ENCODE peak calls at places on chromosomes 5 and 9, in six cellular contexts. L, K, O, M, Y and J are unnamed samples.

GRCh38 chr9:18122156-18122555 is 351.8 kb upstream of the ADAMTSL1 start:
- DNase-seq in K (no peak), Y (no peak), O (no peak), L (no peak), M (no peak), J (no peak)

GRCh38 chr5:59728356-59728755 is 165.2 kb downstream of the PDE4D start:
- DNase-seq in M (no peak), L (no peak), Y (no peak), O (no peak), K (no peak), J (no peak)

GRCh38 chr5:176360894-176361436 is 599 bp downstream of the KIAA1191 start:
- DNase-seq in M (no peak), L (no peak), O (peak), Y (peak), K (no peak), J (no peak)

GRCh38 chr9:119365291-119366027 is 3.8 kb downstream of the BRINP1 start:
- DNase-seq in M (peak), Y (peak), O (no peak), L (no peak), K (peak), J (peak)

GRCh38 chr5:132665681-132666080 is 7.7 kb downstream of the IL13 start:
- DNase-seq in K (no peak), M (no peak), L (no peak), Y (no peak), O (no peak), J (peak)

GRCh38 chr9:84862786-84863185 is 193.3 kb downstream of the NTRK2 start:
- DNase-seq in Y (no peak), O (no peak), K (no peak), M (no peak), L (no peak), J (no peak)

GRCh38 chr5:91219141-91219802 is 163.8 kb downstream of the ARRDC3 start:
- DNase-seq in L (no peak), Y (no peak), M (no peak), O (no peak), K (peak), J (peak)

GRCh38 chr5:6583049-6583880 is 49.6 kb downstream of the NSUN2 start:
- DNase-seq in L (peak), Y (no peak), O (peak), M (no peak), K (peak), J (peak)

GRCh38 chr5:113031557-113031956 is 55.0 kb downstream of the DCP2 start:
- DNase-seq in M (no peak), O (no peak), L (no peak), Y (no peak), K (no peak), J (no peak)

GRCh38 chr5:16922430-16922829 is 13.7 kb downstream of the MYO10 start:
- DNase-seq in M (no peak), K (no peak), O (no peak), L (no peak), Y (no peak), J (no peak)

GRCh38 chr9:137008312-137008711 is 11.9 kb upstream of the CLIC3 start:
- DNase-seq in L (no peak), K (no peak), O (no peak), Y (no peak), M (no peak), J (no peak)

GRCh38 chr5:123721721-123722276 is 209.8 kb downstream of the CSNK1G3 start:
- DNase-seq in K (no peak), L (no peak), O (no peak), M (no peak), Y (no peak), J (no peak)

GRCh38 chr5:88761269-88761880 is 121.6 kb downstream of the MEF2C start:
- DNase-seq in K (no peak), O (no peak), L (no peak), Y (no peak), M (no peak), J (no peak)

GRCh38 chr5:159184858-159185381 is 24.4 kb downstream of the RNF145 start:
- DNase-seq in Y (no peak), K (no peak), M (no peak), L (no peak), O (no peak), J (peak)

GRCh38 chr5:176694631-176695030 is 47.3 kb downstream of the TSPAN17 start:
- DNase-seq in M (no peak), K (no peak), Y (no peak), O (no peak), L (no peak), J (no peak)

GRCh38 chr5:79840085-79840990 is 150.7 kb downstream of the CMYA5 start:
- DNase-seq in K (no peak), L (no peak), M (no peak), Y (no peak), O (peak), J (no peak)

GRCh38 chr5:78361226-78361993 is 993 bp downstream of the SCAMP1 start:
- DNase-seq in L (no peak), K (peak), M (peak), Y (peak), O (peak), J (peak)

GRCh38 chr5:1784197-1785050 is 15.2 kb downstream of the MRPL36 start:
- DNase-seq in M (no peak), K (no peak), Y (no peak), O (no peak), L (no peak), J (no peak)

GRCh38 chr9:89549031-89549644 is 51.2 kb upstream of the SEMA4D start:
- DNase-seq in L (peak), M (peak), K (peak), O (peak), Y (peak), J (peak)

GRCh38 chr5:174306345-174307030 is 261.0 kb downstream of the NSG2 start:
- DNase-seq in O (no peak), K (no peak), M (no peak), Y (no peak), L (no peak), J (no peak)

GRCh38 chr5:149904293-149904886 is 40.2 kb downstream of the PDE6A start:
- DNase-seq in L (no peak), O (no peak), Y (no peak), M (peak), K (no peak), J (peak)

GRCh38 chr9:94256007-94256406 is 3.1 kb upstream of the ZNF169 start:
- DNase-seq in K (no peak), O (no peak), Y (no peak), M (no peak), L (no peak), J (no peak)

DNA sequence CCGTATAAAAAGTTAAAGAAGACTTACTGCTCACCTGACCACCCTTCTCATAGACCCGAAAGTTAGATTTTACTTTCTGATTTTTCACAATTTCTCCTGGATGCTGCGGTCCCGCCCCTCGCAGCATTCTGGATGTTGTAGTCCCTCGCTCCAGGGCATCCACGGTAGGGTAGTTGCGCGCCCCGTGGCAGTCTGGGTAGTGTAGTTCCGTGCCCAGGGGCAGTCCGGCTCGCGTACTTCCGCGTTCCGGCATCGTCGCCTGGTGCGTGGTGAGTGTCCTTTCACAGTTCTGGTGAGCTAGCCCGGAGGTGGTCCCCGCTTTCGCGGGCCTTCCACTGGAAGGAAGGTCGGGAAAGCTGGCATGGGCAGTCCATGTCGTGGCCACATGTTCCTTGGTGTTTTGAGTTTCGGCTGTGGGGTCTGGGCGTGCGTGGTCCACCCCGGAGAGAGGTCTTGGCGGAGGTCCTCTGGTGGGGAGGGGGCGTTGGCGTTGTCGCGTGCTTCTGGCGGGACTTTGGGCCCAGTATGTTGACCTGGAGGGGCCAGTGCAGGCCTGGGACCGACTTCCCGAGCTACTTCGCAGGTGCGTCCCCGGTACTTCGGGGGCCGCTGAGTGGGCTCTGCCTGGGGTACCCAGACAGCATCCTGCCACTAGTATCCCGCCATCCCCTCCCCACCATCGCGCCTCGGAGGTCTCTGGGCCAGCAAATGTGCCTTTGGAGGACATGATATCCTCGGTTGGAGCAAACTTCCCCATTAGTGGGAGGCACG is at the start of gene ZNF169:
- DNase-seq in Y (peak), O (peak), L (peak), M (peak), K (peak), J (peak)
- TF ChIP-seq POLR2A in Y (no peak), O (peak), L (peak), M (peak), K (no peak), J (peak)

GRCh38 chr9:33817327-33818166 is 587 bp downstream of the UBE2R2 start:
- DNase-seq in K (peak), O (peak), Y (peak), L (peak), M (peak), J (peak)
- TF ChIP-seq POLR2A in K (no peak), O (peak), Y (no peak), L (peak), M (peak), J (no peak)

DNA sequence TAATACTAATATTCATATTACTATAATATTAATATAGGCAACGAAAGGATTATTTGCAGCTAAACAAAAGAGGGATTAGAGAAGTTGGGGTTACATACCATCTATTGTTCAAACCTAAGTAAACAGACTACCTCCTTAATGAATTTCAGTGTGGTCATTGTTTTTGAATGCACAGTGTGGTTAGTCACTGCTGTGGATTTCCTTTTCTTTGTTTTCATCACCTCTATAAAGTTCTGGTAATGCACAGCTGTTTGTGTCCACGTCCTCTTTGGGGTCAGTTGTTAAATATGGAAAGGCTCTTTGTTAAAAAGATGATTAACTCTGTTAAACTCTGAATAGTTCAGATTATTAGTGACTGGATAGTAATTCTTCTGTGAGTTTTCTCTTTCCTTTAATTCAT is 233.6 kb downstream of the MAST4 start:
- DNase-seq in Y (no peak), O (no peak), L (no peak), K (no peak), M (no peak), J (no peak)
- TF ChIP-seq POLR2A in Y (no peak), O (no peak), L (no peak), K (no peak), M (no peak), J (no peak)

GRCh38 chr5:157576678-157577077 is 1.1 kb upstream of the ADAM19 start:
- DNase-seq in M (no peak), L (no peak), O (no peak), K (no peak), Y (no peak), J (no peak)

GRCh38 chr5:157571357-157571827 is 4.2 kb downstream of the ADAM19 start:
- DNase-seq in O (no peak), M (no peak), K (no peak), Y (no peak), L (peak), J (no peak)

GRCh38 chr5:157578079-157578780 is 2.7 kb upstream of the ADAM19 start:
- DNase-seq in O (no peak), L (no peak), K (no peak), Y (no peak), M (no peak), J (no peak)

GRCh38 chr5:157574456-157575095 is 999 bp downstream of the ADAM19 start:
- DNase-seq in M (no peak), O (peak), K (no peak), L (no peak), Y (peak), J (no peak)

DNA sequence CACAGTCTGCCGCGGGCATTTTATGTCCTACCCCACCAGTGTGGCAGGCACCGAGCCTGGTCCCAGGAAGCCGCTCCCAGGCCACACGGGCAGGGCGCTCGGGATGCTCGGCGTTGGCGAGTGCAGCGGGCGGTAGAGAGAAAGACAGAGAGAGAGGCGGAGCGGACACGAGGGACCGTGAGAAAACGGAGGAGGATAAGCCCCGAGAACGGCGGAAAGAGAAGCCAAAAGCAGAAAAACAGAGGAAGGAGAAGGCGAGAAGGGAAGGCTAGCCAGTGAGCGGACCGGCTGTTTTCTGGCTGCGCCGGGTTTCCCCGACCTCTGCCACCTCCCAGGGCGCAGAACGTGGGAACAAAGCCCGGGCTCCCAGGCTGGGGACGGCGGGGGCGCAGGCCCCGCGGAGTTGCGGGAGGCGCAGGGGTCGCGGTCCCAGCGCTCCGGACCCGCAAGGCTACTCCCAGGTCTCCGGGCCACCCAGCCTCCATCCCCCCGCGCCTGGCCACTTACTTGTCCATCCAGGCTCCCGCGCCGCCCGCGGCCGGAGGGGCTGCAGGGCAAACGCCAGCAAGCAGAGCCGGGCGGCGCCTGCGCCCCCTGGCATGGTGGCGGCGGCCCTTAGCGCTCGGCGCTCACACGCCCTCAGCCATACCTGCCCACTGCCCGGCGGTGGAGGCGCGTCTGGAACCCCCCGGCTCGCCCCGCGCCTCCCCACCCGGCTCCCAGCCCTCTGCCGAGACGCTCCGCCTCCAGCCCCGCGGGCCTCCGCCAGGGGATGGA is at the start of gene ADAM19:
- DNase-seq in K (no peak), Y (peak), O (peak), M (no peak), L (peak), J (no peak)
- TF ChIP-seq POLR2A in K (peak), Y (no peak), O (peak), M (no peak), L (no peak), J (no peak)

GRCh38 chr9:86387376-86387775 is 33.2 kb upstream of the TUT7 start:
- DNase-seq in O (no peak), L (no peak), K (no peak), Y (no peak), M (no peak), J (no peak)
- TF ChIP-seq POLR2A in O (no peak), L (no peak), K (no peak), Y (no peak), M (no peak), J (no peak)

GRCh38 chr5:179608131-179608581 is 15.3 kb downstream of the HNRNPH1 start:
- DNase-seq in Y (no peak), K (no peak), M (no peak), O (no peak), L (no peak), J (no peak)
- TF ChIP-seq POLR2A in Y (no peak), K (no peak), M (peak), O (no peak), L (no peak), J (no peak)

GRCh38 chr9:38132956-38133355 is 63.9 kb upstream of the SHB start:
- DNase-seq in M (no peak), K (no peak), L (no peak), Y (no peak), O (no peak), J (no peak)

GRCh38 chr9:38129366-38129765 is 60.3 kb upstream of the SHB start:
- DNase-seq in O (no peak), Y (no peak), M (no peak), L (no peak), K (no peak), J (no peak)

GRCh38 chr9:38130724-38131123 is 61.7 kb upstream of the SHB start:
- DNase-seq in Y (peak), K (no peak), L (no peak), O (no peak), M (no peak), J (peak)

GRCh38 chr9:38133595-38133994 is 64.6 kb upstream of the SHB start:
- DNase-seq in Y (no peak), O (no peak), M (no peak), L (no peak), K (no peak), J (no peak)

GRCh38 chr9:38131729-38132128 is 62.7 kb upstream of the SHB start:
- DNase-seq in K (no peak), L (no peak), O (no peak), M (no peak), Y (no peak), J (no peak)
- TF ChIP-seq POLR2A in K (no peak), L (no peak), O (no peak), M (no peak), Y (no peak), J (no peak)